ENCODE peak calls at places on chromosome 10, in five cellular contexts. One of them, this sample, is unnamed.
A peak's percentile ranks its signal among the peaks of the same experiment; 100 is the strongest.

GRCh38 chr10:129914153-129914855 is 49.8 kb downstream of the EBF3 start:
- DNase-seq in BE2C: no peak
- DNase-seq in PC-3: no peak
- DNase-seq in fibroblast of villous mesenchyme: no peak
- DNase-seq in AG04450: no peak
- DNase-seq in this sample: no peak

GRCh38 chr10:71887767-71888166 is 36.7 kb upstream of the PSAP start:
- DNase-seq in BE2C: no peak
- DNase-seq in PC-3: no peak
- DNase-seq in fibroblast of villous mesenchyme: no peak
- DNase-seq in AG04450: no peak
- DNase-seq in this sample: no peak

GRCh38 chr10:94102436-94102835 is 108.7 kb downstream of the PLCE1 start:
- DNase-seq in BE2C: no peak
- DNase-seq in PC-3: no peak
- DNase-seq in fibroblast of villous mesenchyme: no peak
- DNase-seq in AG04450: no peak
- DNase-seq in this sample: no peak

GRCh38 chr10:67242531-67242930 is 316.7 kb downstream of the LRRTM3 start:
- DNase-seq in BE2C: no peak
- DNase-seq in PC-3: no peak
- DNase-seq in fibroblast of villous mesenchyme: no peak
- DNase-seq in AG04450: no peak
- DNase-seq in this sample: no peak

GRCh38 chr10:88423732-88424131 is 159.4 kb downstream of the RNLS start:
- DNase-seq in BE2C: no peak
- DNase-seq in PC-3: no peak
- DNase-seq in fibroblast of villous mesenchyme: no peak
- DNase-seq in AG04450: no peak
- DNase-seq in this sample: no peak

GRCh38 chr10:93757766-93758509 is at the start of gene LGI1:
- DNase-seq in BE2C: no peak
- DNase-seq in PC-3: no peak
- DNase-seq in fibroblast of villous mesenchyme: peak; percentile 19
- DNase-seq in AG04450: no peak
- DNase-seq in this sample: no peak

GRCh38 chr10:69795242-69795934 is 6.3 kb upstream of the COL13A1 start:
- DNase-seq in BE2C: no peak
- DNase-seq in PC-3: no peak
- DNase-seq in fibroblast of villous mesenchyme: no peak
- DNase-seq in AG04450: no peak
- DNase-seq in this sample: no peak

GRCh38 chr10:89518108-89518507 is 17.3 kb downstream of the SLC16A12 start:
- DNase-seq in BE2C: no peak
- DNase-seq in PC-3: no peak
- DNase-seq in fibroblast of villous mesenchyme: no peak
- DNase-seq in AG04450: no peak
- DNase-seq in this sample: no peak

GRCh38 chr10:4307784-4308364 is 518.1 kb upstream of the AKR1E2 start:
- DNase-seq in BE2C: no peak
- DNase-seq in PC-3: no peak
- DNase-seq in fibroblast of villous mesenchyme: peak; percentile 16
- DNase-seq in AG04450: no peak
- DNase-seq in this sample: no peak

GRCh38 chr10:72261323-72262018 is 12.3 kb upstream of the DDIT4 start:
- DNase-seq in BE2C: peak; percentile 53
- DNase-seq in PC-3: peak; percentile 25
- DNase-seq in fibroblast of villous mesenchyme: peak; percentile 28
- DNase-seq in AG04450: no peak
- DNase-seq in this sample: no peak

GRCh38 chr10:73815719-73816030 is 4.3 kb upstream of the NDST2 start:
- DNase-seq in BE2C: no peak
- DNase-seq in PC-3: no peak
- DNase-seq in fibroblast of villous mesenchyme: no peak
- DNase-seq in AG04450: no peak
- DNase-seq in this sample: no peak

GRCh38 chr10:44240766-44241165 is 144.1 kb downstream of the CXCL12 start:
- DNase-seq in BE2C: no peak
- DNase-seq in PC-3: no peak
- DNase-seq in fibroblast of villous mesenchyme: no peak
- DNase-seq in AG04450: no peak
- DNase-seq in this sample: no peak

GRCh38 chr10:80464557-80465466 is 10.7 kb downstream of the TSPAN14 start:
- DNase-seq in BE2C: no peak
- DNase-seq in PC-3: no peak
- DNase-seq in fibroblast of villous mesenchyme: no peak
- DNase-seq in AG04450: no peak
- DNase-seq in this sample: no peak

GRCh38 chr10:33596411-33596810 is 261.9 kb upstream of the NRP1 start:
- DNase-seq in BE2C: no peak
- DNase-seq in PC-3: no peak
- DNase-seq in fibroblast of villous mesenchyme: no peak
- DNase-seq in AG04450: no peak
- DNase-seq in this sample: no peak

GRCh38 chr10:124524991-124525653 is 63.5 kb downstream of the LHPP start:
- DNase-seq in BE2C: peak; percentile 36
- DNase-seq in PC-3: peak; percentile 4
- DNase-seq in fibroblast of villous mesenchyme: peak; percentile 91
- DNase-seq in AG04450: no peak
- DNase-seq in this sample: no peak

GRCh38 chr10:119860866-119861601 is 11.6 kb downstream of the MCMBP start:
- DNase-seq in BE2C: no peak
- DNase-seq in PC-3: no peak
- DNase-seq in fibroblast of villous mesenchyme: no peak
- DNase-seq in AG04450: no peak
- DNase-seq in this sample: no peak

GRCh38 chr10:69268761-69269416 is 9.4 kb upstream of the HK1 start:
- DNase-seq in BE2C: no peak
- DNase-seq in PC-3: no peak
- DNase-seq in fibroblast of villous mesenchyme: peak; percentile 22
- DNase-seq in AG04450: no peak
- DNase-seq in this sample: no peak

GRCh38 chr10:6050801-6051445 is 11.2 kb downstream of the IL2RA start:
- DNase-seq in BE2C: no peak
- DNase-seq in PC-3: peak; percentile 44
- DNase-seq in fibroblast of villous mesenchyme: peak; percentile 80
- DNase-seq in AG04450: peak; percentile 7
- DNase-seq in this sample: no peak

GRCh38 chr10:63055705-63056104 is 77.4 kb upstream of the NRBF2 start:
- DNase-seq in BE2C: no peak
- DNase-seq in PC-3: peak; percentile 51
- DNase-seq in fibroblast of villous mesenchyme: no peak
- DNase-seq in AG04450: no peak
- DNase-seq in this sample: no peak

GRCh38 chr10:118734477-118734876 is 20.3 kb downstream of the CACUL1 start:
- DNase-seq in BE2C: no peak
- DNase-seq in PC-3: no peak
- DNase-seq in fibroblast of villous mesenchyme: peak; percentile 16
- DNase-seq in AG04450: no peak
- DNase-seq in this sample: no peak

GRCh38 chr10:33247221-33247907 is 87.1 kb downstream of the NRP1 start:
- DNase-seq in BE2C: no peak
- DNase-seq in PC-3: no peak
- DNase-seq in fibroblast of villous mesenchyme: no peak
- DNase-seq in AG04450: no peak
- DNase-seq in this sample: no peak

GRCh38 chr10:118107040-118107439 is 60.3 kb upstream of the RAB11FIP2 start:
- DNase-seq in BE2C: no peak
- DNase-seq in PC-3: no peak
- DNase-seq in fibroblast of villous mesenchyme: no peak
- DNase-seq in AG04450: no peak
- DNase-seq in this sample: no peak

GRCh38 chr10:73908853-73909611 is 1.9 kb upstream of the PLAU start:
- DNase-seq in BE2C: no peak
- DNase-seq in PC-3: peak; percentile 100
- DNase-seq in fibroblast of villous mesenchyme: peak; percentile 100
- DNase-seq in AG04450: peak; percentile 99
- DNase-seq in this sample: peak; percentile 96

DNA sequence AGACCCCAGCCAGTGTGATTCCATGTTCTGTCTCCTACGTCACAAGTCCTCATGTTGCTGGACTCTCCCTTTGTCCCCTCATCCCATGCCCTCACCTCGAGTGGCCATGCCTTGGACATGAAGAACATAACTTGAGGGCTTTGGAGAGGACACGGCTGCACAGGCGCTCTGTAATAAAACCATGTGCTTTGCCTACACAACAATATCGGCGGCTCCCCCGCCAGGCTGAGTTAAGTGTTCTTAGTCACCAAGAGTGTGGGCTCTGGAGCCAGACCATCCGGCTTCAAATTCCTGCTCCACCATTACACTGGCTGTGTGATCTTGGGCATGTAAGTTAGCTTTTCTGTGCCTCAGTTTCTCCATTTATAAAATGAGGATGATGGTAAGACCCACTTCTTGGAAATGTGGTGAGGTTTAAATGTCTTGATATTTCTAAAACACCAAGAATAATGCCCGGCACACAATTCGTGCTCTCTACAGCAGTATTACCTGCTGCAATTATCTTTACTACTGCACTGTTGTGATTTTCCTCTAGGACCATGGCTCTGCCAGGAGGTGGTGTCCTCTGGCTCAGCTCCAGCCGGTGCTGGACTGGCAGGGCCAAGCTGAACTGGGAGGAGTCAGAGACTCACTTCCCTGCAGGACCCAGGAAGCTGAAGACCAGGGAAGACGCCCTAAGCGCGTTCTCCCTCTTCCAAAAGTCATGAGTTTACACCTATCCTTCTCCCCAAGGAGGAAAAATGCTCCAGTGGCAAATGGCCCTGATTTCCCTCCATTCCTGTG is 15.7 kb downstream of the SLIT1 start:
- DNase-seq in BE2C: peak; percentile 57
- DNase-seq in PC-3: peak; percentile 30
- DNase-seq in fibroblast of villous mesenchyme: no peak
- DNase-seq in AG04450: no peak
- DNase-seq in this sample: no peak
- TF ChIP-seq CTCF in BE2C: no peak
- TF ChIP-seq CTCF in PC-3: no peak
- TF ChIP-seq CTCF in fibroblast of villous mesenchyme: no peak
- TF ChIP-seq CTCF in AG04450: no peak
- TF ChIP-seq CTCF in this sample: no peak

DNA sequence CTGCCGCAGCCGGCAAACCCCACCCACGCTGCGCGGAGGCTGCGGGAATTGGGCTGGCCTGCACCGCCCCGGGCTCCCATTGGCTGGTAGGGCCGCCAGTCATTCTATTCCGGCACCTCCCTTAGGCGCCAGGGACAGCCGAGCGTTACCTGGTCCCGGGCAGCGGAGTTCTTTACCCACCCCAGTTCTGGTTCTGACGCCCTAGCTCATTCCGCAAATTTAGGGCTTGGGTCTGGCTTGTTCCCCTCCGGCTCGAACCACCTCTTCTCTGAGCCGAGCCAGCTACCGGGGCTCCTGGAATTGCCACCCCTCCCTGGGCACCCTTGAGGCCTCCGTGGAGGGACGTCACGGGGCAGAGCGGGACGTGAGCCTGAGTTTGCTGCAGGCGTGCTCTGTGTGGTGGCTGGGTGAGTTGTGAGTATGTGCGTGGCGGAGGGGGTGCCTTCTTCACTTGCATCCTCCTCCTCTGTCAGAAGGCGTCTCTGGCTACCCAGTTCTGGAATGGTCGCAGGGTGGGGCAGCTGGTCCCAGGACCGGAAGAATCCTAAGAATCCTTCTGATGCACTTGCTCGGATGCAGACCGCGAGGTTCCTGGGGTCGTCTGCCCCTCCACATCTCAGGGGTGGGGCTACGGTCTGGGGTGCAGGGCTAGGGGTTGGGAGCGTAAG is at the start of the genes PDZD7 and SFXN3:
- DNase-seq in BE2C: peak; percentile 95
- DNase-seq in PC-3: peak; percentile 91
- DNase-seq in fibroblast of villous mesenchyme: peak; percentile 96
- DNase-seq in AG04450: peak; percentile 83
- DNase-seq in this sample: peak; percentile 88
- TF ChIP-seq CTCF in BE2C: no peak
- TF ChIP-seq CTCF in PC-3: no peak
- TF ChIP-seq CTCF in fibroblast of villous mesenchyme: no peak
- TF ChIP-seq CTCF in AG04450: no peak
- TF ChIP-seq CTCF in this sample: no peak

DNA sequence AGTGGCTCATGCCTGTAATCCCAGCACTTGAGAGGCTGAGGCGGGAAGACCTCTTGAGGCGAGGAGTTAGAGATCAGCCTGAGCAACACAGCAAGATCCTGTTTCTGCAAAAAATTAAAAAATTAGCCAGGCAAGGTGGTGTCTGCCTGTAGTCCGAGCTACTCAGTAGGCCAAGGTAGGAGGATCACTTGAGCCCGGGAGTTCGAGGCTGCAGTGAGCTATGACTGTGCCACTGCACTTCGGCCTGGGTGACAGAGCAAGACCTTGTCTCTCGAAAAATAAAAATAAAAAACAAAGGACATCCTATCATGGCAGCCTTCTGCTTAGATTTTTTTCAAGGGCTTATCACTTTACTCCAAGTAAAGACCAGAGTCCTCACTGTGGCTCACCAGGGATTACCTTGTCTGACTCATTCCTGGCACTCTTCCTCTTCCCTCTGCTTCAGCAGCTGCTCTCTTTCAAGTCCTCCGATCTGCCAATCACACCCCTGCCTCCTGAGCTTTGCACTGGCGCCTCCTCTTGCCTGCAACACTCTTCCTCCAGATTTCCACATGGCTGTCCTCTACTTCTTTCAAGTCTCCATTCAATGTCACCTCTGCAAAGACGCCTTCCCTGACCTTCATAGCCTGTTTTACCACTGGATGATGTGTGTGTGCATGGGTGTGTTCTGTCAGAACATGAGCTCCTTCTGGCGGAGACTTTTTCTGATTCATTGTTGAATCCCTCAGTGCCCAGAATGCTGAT is 7.7 kb downstream of the PRTFDC1 start:
- DNase-seq in BE2C: peak; percentile 14
- DNase-seq in PC-3: peak; percentile 83
- DNase-seq in fibroblast of villous mesenchyme: peak; percentile 80
- DNase-seq in AG04450: no peak
- DNase-seq in this sample: no peak
- TF ChIP-seq CTCF in BE2C: no peak
- TF ChIP-seq CTCF in PC-3: peak; percentile 54
- TF ChIP-seq CTCF in fibroblast of villous mesenchyme: peak; percentile 12
- TF ChIP-seq CTCF in AG04450: no peak
- TF ChIP-seq CTCF in this sample: no peak

DNA sequence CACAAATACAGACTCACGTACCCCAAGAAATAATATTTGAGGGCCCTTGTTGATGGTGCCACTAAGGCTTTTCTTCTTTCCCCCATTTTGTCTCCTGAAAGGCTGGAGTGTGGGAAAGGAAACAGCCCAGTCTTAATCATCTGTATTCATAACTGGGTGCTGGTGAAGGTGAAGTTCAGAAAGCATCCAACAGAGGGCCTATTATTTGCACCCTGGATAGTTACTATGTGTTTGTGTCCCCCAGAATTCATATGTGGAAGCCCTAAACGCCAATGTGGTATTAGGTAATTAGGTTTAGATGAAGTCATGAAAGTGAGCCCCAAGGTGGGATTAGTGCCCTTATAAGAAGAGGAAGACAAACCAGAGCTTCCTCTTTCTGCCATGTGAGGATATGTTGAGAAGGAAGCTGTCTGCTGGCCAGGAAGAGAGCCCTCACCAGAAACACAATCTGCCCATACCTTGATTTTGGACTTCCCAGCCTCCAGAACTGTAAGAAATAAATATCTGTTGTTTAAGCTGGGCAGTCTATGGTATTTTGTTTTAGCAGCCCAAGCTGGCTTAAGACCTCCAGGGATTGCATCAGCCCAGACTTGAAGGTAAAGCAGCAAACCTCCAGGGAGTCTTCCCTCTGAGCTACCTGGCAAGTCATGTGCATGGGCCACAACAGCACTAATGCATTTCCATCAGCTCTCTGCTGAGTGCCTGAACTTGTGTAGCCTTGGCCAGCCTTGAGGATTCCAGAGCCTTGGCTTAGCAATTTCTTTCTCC is 90.0 kb upstream of the ADRB1 start:
- DNase-seq in BE2C: no peak
- DNase-seq in PC-3: no peak
- DNase-seq in fibroblast of villous mesenchyme: no peak
- DNase-seq in AG04450: no peak
- DNase-seq in this sample: no peak
- TF ChIP-seq CTCF in BE2C: peak; percentile 43
- TF ChIP-seq CTCF in PC-3: no peak
- TF ChIP-seq CTCF in fibroblast of villous mesenchyme: peak; percentile 25
- TF ChIP-seq CTCF in AG04450: no peak
- TF ChIP-seq CTCF in this sample: no peak